ENCODE peak calls at places on chromosomes 7 and 10, in seven cellular contexts. One of them, this sample, is unnamed.

GRCh38 chr10:64101611-64102263 is 580.5 kb downstream of the REEP3 start:
- DNase-seq in adrenal gland: no peak
- DNase-seq in IMR-90: no peak
- DNase-seq in right lobe of liver: no peak
- DNase-seq in K562: no peak
- DNase-seq in HepG2: no peak
- DNase-seq in stomach: no peak
- DNase-seq in this sample: no peak

GRCh38 chr10:101095550-101096213 is 33.9 kb downstream of the KAZALD1 start:
- DNase-seq in adrenal gland: peak; percentile 82
- DNase-seq in IMR-90: peak; percentile 44
- DNase-seq in right lobe of liver: peak; percentile 74
- DNase-seq in K562: peak; percentile 84
- DNase-seq in HepG2: peak; percentile 66
- DNase-seq in stomach: peak; percentile 80
- DNase-seq in this sample: peak; percentile 70

GRCh38 chr10:50347394-50347802 is 96.1 kb upstream of the ASAH2 start:
- DNase-seq in adrenal gland: no peak
- DNase-seq in IMR-90: no peak
- DNase-seq in right lobe of liver: no peak
- DNase-seq in K562: no peak
- DNase-seq in HepG2: no peak
- DNase-seq in stomach: no peak
- DNase-seq in this sample: no peak

GRCh38 chr7:8185907-8186306 is 76.1 kb downstream of the ICA1 start:
- DNase-seq in adrenal gland: no peak
- DNase-seq in IMR-90: no peak
- DNase-seq in right lobe of liver: no peak
- DNase-seq in K562: no peak
- DNase-seq in HepG2: no peak
- DNase-seq in stomach: no peak
- DNase-seq in this sample: no peak

GRCh38 chr10:97109562-97109961 is 76.2 kb downstream of the SLIT1 start:
- DNase-seq in adrenal gland: no peak
- DNase-seq in IMR-90: no peak
- DNase-seq in right lobe of liver: no peak
- DNase-seq in K562: no peak
- DNase-seq in HepG2: no peak
- DNase-seq in stomach: no peak
- DNase-seq in this sample: no peak

GRCh38 chr10:113648478-113648877 is 15.4 kb downstream of the NRAP start:
- DNase-seq in adrenal gland: no peak
- DNase-seq in IMR-90: no peak
- DNase-seq in right lobe of liver: no peak
- DNase-seq in K562: no peak
- DNase-seq in HepG2: no peak
- DNase-seq in stomach: no peak
- DNase-seq in this sample: peak; percentile 57

GRCh38 chr7:76356115-76356514 is 2.7 kb downstream of the YWHAG start:
- DNase-seq in adrenal gland: no peak
- DNase-seq in IMR-90: no peak
- DNase-seq in right lobe of liver: no peak
- DNase-seq in K562: no peak
- DNase-seq in HepG2: no peak
- DNase-seq in stomach: no peak
- DNase-seq in this sample: no peak

GRCh38 chr10:14688606-14689005 is 86.1 kb downstream of the FAM107B start:
- DNase-seq in adrenal gland: no peak
- DNase-seq in IMR-90: peak; percentile 89
- DNase-seq in right lobe of liver: no peak
- DNase-seq in K562: no peak
- DNase-seq in HepG2: no peak
- DNase-seq in stomach: no peak
- DNase-seq in this sample: no peak

GRCh38 chr10:118447478-118447877 is 105.4 kb upstream of the FAM204A start:
- DNase-seq in adrenal gland: peak; percentile 20
- DNase-seq in IMR-90: no peak
- DNase-seq in right lobe of liver: no peak
- DNase-seq in K562: no peak
- DNase-seq in HepG2: no peak
- DNase-seq in stomach: no peak
- DNase-seq in this sample: peak; percentile 9

GRCh38 chr7:98996162-98996552 is 117.8 kb downstream of the TRRAP start:
- DNase-seq in adrenal gland: no peak
- DNase-seq in IMR-90: no peak
- DNase-seq in right lobe of liver: no peak
- DNase-seq in K562: no peak
- DNase-seq in HepG2: no peak
- DNase-seq in stomach: no peak
- DNase-seq in this sample: no peak

GRCh38 chr10:87546971-87547413 is 42.3 kb downstream of the MINPP1 start:
- DNase-seq in adrenal gland: no peak
- DNase-seq in IMR-90: no peak
- DNase-seq in right lobe of liver: no peak
- DNase-seq in K562: no peak
- DNase-seq in HepG2: no peak
- DNase-seq in stomach: no peak
- DNase-seq in this sample: no peak

GRCh38 chr10:73625004-73625883 is 16.0 kb downstream of the MYOZ1 start:
- DNase-seq in adrenal gland: peak; percentile 23
- DNase-seq in IMR-90: peak; percentile 25
- DNase-seq in right lobe of liver: peak; percentile 48
- DNase-seq in K562: peak; percentile 71
- DNase-seq in HepG2: no peak
- DNase-seq in stomach: no peak
- DNase-seq in this sample: peak; percentile 37

GRCh38 chr7:84100866-84101265 is 93.7 kb downstream of the SEMA3A start:
- DNase-seq in adrenal gland: no peak
- DNase-seq in IMR-90: peak; percentile 69
- DNase-seq in right lobe of liver: no peak
- DNase-seq in K562: no peak
- DNase-seq in HepG2: no peak
- DNase-seq in stomach: no peak
- DNase-seq in this sample: no peak

GRCh38 chr7:107813524-107813923 is 10.5 kb upstream of the SLC26A3 start:
- DNase-seq in adrenal gland: no peak
- DNase-seq in IMR-90: no peak
- DNase-seq in right lobe of liver: no peak
- DNase-seq in K562: no peak
- DNase-seq in HepG2: no peak
- DNase-seq in stomach: no peak
- DNase-seq in this sample: no peak

GRCh38 chr10:6211341-6212265 is 8.9 kb downstream of the PFKFB3 start:
- DNase-seq in adrenal gland: no peak
- DNase-seq in IMR-90: peak; percentile 46
- DNase-seq in right lobe of liver: no peak
- DNase-seq in K562: no peak
- DNase-seq in HepG2: no peak
- DNase-seq in stomach: no peak
- DNase-seq in this sample: no peak

GRCh38 chr10:7945025-7945424 is 109.5 kb upstream of the GATA3 start:
- DNase-seq in adrenal gland: no peak
- DNase-seq in IMR-90: no peak
- DNase-seq in right lobe of liver: no peak
- DNase-seq in K562: no peak
- DNase-seq in HepG2: no peak
- DNase-seq in stomach: no peak
- DNase-seq in this sample: no peak

GRCh38 chr7:503575-504111 is 16.0 kb downstream of the PDGFA start:
- DNase-seq in adrenal gland: no peak
- DNase-seq in IMR-90: no peak
- DNase-seq in right lobe of liver: peak; percentile 97
- DNase-seq in K562: no peak
- DNase-seq in HepG2: peak; percentile 94
- DNase-seq in stomach: peak; percentile 94
- DNase-seq in this sample: no peak

GRCh38 chr7:131115340-131115739 is 212.3 kb upstream of the MKLN1 start:
- DNase-seq in adrenal gland: no peak
- DNase-seq in IMR-90: no peak
- DNase-seq in right lobe of liver: no peak
- DNase-seq in K562: no peak
- DNase-seq in HepG2: no peak
- DNase-seq in stomach: no peak
- DNase-seq in this sample: no peak

DNA sequence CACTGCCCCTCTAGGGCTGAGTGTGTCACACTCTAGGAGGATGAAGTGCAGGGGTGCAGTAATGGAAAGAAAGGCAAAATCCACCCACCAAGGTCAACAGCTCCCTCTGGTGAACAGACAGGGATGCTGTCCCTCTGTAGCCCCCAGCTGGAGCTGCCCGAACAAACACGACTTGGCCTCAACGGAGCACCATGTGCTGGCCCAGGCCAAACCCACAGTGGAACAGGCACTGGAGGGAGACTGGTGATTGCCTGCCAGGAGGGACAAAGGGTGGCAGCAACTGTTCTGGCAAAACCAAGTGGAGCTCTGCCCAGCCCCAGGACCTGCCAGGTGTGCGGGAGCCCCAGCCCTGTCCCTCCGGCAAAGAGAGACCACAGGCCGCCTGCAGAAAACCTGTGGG is 20.7 kb downstream of the PDIA4 start:
- DNase-seq in adrenal gland: no peak
- DNase-seq in IMR-90: no peak
- DNase-seq in right lobe of liver: no peak
- DNase-seq in K562: no peak
- DNase-seq in HepG2: no peak
- DNase-seq in stomach: no peak
- DNase-seq in this sample: no peak
- TF ChIP-seq CTCF in adrenal gland: no peak
- TF ChIP-seq CTCF in IMR-90: no peak
- TF ChIP-seq CTCF in right lobe of liver: no peak
- TF ChIP-seq CTCF in K562: peak; percentile 66
- TF ChIP-seq CTCF in HepG2: peak; percentile 42
- TF ChIP-seq CTCF in stomach: no peak
- TF ChIP-seq CTCF in this sample: no peak

DNA sequence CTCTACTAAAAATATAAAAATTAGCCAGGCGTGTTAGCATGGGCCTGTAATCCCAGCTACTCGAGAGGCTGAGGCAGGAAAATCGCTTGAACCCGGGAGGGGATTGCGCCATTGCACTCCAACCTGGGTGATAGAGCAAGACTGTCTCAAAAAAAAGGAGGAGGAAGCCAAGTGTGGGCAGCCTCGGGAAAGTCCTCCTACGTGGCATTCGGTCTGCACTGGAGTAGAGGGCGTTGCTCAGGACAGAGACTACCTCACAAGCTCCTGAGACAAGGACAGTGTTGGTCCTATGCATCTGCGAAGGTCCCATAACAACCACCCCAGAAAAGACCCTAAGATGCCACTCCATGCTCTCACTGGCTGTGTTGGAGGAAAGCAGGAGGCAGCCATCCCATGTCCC is 10.0 kb upstream of the SERPINE1 start:
- DNase-seq in adrenal gland: no peak
- DNase-seq in IMR-90: no peak
- DNase-seq in right lobe of liver: no peak
- DNase-seq in K562: no peak
- DNase-seq in HepG2: no peak
- DNase-seq in stomach: no peak
- DNase-seq in this sample: no peak
- H3K4me1 ChIP-seq in adrenal gland: no peaks in the 10 kb centered on the region
- H3K4me1 ChIP-seq in IMR-90: peaks cover 13% of the 10 kb centered on the region
- H3K4me1 ChIP-seq in right lobe of liver: peaks cover 6% of the 10 kb centered on the region
- H3K4me1 ChIP-seq in K562: peaks cover 2% of the 10 kb centered on the region
- H3K4me1 ChIP-seq in HepG2: peaks cover 68% of the 10 kb centered on the region
- H3K4me1 ChIP-seq in stomach: peaks cover 11% of the 10 kb centered on the region
- H3K4me1 ChIP-seq in this sample: peaks cover 4% of the 10 kb centered on the region

GRCh38 chr7:114087674-114088539 is 169.1 kb upstream of the PPP1R3A start:
- DNase-seq in adrenal gland: no peak
- DNase-seq in IMR-90: no peak
- DNase-seq in right lobe of liver: peak; percentile 46
- DNase-seq in K562: no peak
- DNase-seq in HepG2: no peak
- DNase-seq in stomach: no peak
- DNase-seq in this sample: peak; percentile 46
- TF ChIP-seq POLR2A in adrenal gland: no peak
- TF ChIP-seq POLR2A in IMR-90: no peak
- TF ChIP-seq POLR2A in right lobe of liver: no peak
- TF ChIP-seq POLR2A in K562: no peak
- TF ChIP-seq POLR2A in HepG2: no peak
- TF ChIP-seq POLR2A in stomach: no peak
- TF ChIP-seq POLR2A in this sample: peak; percentile 10

DNA sequence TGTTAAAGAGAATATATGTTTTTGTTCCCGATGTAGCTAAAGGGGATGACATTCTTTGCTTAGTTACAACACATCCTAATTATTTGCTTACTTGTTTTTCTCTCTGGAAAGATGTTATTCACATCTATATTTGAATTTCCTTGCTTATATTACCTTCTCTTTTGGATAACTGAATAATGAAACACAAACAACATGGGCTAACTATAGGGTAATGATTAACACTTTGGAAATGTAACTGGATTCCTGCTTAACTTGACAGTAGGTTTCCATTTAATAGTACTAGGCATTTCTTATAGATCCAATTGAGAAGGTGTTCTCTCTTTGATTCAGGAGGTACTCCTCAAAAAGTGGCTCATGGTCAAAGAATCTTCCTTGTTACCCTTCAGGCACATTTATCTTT is 141.1 kb downstream of the CCSER2 start:
- DNase-seq in adrenal gland: no peak
- DNase-seq in IMR-90: no peak
- DNase-seq in right lobe of liver: no peak
- DNase-seq in K562: no peak
- DNase-seq in HepG2: peak; percentile 16
- DNase-seq in stomach: no peak
- DNase-seq in this sample: no peak
- TF ChIP-seq CTCF in adrenal gland: no peak
- TF ChIP-seq CTCF in IMR-90: no peak
- TF ChIP-seq CTCF in right lobe of liver: no peak
- TF ChIP-seq CTCF in K562: no peak
- TF ChIP-seq CTCF in HepG2: no peak
- TF ChIP-seq CTCF in stomach: no peak
- TF ChIP-seq CTCF in this sample: no peak

DNA sequence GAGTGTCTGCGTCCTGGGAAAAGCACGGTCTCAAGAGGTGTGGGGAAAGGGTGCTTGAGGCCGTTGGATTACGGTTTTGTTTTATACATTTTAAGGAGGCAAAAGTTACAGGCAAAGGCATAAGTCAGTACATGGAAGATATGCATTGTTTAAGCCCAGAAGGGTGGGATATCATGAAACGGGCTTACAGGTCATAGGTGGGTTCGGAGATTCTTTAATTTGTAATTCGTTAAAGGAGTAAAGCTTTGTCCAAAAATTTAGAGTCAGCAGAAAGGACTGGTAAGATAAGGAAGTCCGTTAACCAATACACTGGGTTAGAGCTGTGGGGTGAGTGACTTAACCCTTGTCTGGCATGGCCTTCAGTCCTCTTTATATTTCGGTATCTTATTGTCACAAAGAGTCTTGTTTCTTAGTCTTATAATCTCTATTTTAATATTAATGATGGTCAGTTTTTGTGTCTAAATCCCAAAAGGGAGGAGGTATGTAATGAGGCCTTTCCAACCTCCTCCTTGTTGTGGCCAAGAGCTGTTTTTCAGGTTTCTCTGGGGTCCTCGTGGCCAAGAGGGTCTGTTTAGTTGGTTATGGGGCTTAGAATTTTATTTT is 12.7 kb downstream of the TSPAN14 start:
- DNase-seq in adrenal gland: no peak
- DNase-seq in IMR-90: no peak
- DNase-seq in right lobe of liver: no peak
- DNase-seq in K562: no peak
- DNase-seq in HepG2: no peak
- DNase-seq in stomach: no peak
- DNase-seq in this sample: no peak
- H3K4me1 ChIP-seq in adrenal gland: peaks cover 71% of the 10 kb centered on the region
- H3K4me1 ChIP-seq in IMR-90: peaks cover 31% of the 10 kb centered on the region
- H3K4me1 ChIP-seq in right lobe of liver: peaks cover 76% of the 10 kb centered on the region
- H3K4me1 ChIP-seq in K562: peaks cover 64% of the 10 kb centered on the region
- H3K4me1 ChIP-seq in HepG2: peaks cover 97% of the 10 kb centered on the region
- H3K4me1 ChIP-seq in stomach: peaks cover 100% of the 10 kb centered on the region
- H3K4me1 ChIP-seq in this sample: peaks cover 98% of the 10 kb centered on the region

This sample was measured in thyroid gland.